ENCODE peak calls at places on chromosomes 3 and 15, in ten cellular contexts. K is fibroblast of lung; N is hepatocyte; G is body of pancreas; J is HepG2; S is CD8-positive, alpha-beta T cell; P is tibial artery; T is heart right ventricle; R is upper lobe of right lung; E is ovary. X is an unnamed sample. For H3K4me1 and H3K36me3, the result is how much of the 10 kb centered on the place peaks cover.

GRCh38 chr3:12196684-12197083 is 38.0 kb upstream of the TIMP4 start:
- DNase-seq in T (no peak), R (no peak), E (no peak), J (no peak), G (no peak), P (no peak), N (no peak), S (no peak), K (no peak), X (no peak)

GRCh38 chr15:71091601-71092000 is 23.7 kb upstream of the THSD4 start:
- DNase-seq in G (no peak), J (no peak), S (no peak), T (no peak), K (peak), P (no peak), E (no peak), N (no peak), R (no peak), X (no peak)

GRCh38 chr15:62138124-62138523 is 27.0 kb downstream of the C2CD4B start:
- DNase-seq in J (no peak), S (no peak), R (no peak), G (no peak), E (no peak), T (no peak), N (no peak), P (no peak), K (peak), X (no peak)

GRCh38 chr3:130905551-130905950 is 11.7 kb downstream of the ATP2C1 start:
- DNase-seq in R (no peak), K (no peak), S (no peak), G (no peak), T (no peak), J (no peak), N (peak), E (no peak), P (no peak), X (no peak)

GRCh38 chr3:152193673-152194267 is 75.0 kb upstream of the MBNL1 start:
- DNase-seq in T (no peak), K (no peak), S (no peak), E (no peak), J (no peak), N (no peak), G (no peak), P (no peak), R (peak), X (peak)

GRCh38 chr3:195450731-195451229 is 8.0 kb upstream of the ACAP2 start:
- DNase-seq in G (no peak), T (no peak), E (peak), N (peak), J (no peak), R (peak), S (no peak), K (peak), P (peak), X (no peak)

GRCh38 chr15:71595846-71596553 is 214.4 kb upstream of the NR2E3 start:
- DNase-seq in P (no peak), K (peak), R (no peak), G (no peak), E (no peak), S (no peak), N (no peak), J (no peak), T (no peak), X (no peak)

GRCh38 chr3:166955549-166955948 is 424.5 kb downstream of the ZBBX start:
- DNase-seq in E (no peak), S (no peak), G (no peak), N (peak), T (no peak), P (no peak), K (no peak), J (no peak), R (no peak), X (no peak)

GRCh38 chr15:27826902-27827321 is 272.2 kb downstream of the OCA2 start:
- DNase-seq in G (no peak), E (no peak), S (no peak), J (no peak), P (no peak), K (peak), R (no peak), N (no peak), T (no peak), X (no peak)

GRCh38 chr3:53518495-53518981 is 24.1 kb downstream of the CACNA1D start:
- DNase-seq in E (peak), K (no peak), G (no peak), R (no peak), N (peak), T (no peak), P (no peak), J (no peak), S (no peak), X (no peak)

GRCh38 chr3:171807806-171808205 is 2.5 kb downstream of the PLD1 start:
- DNase-seq in J (peak), S (no peak), E (no peak), R (no peak), T (no peak), G (no peak), N (no peak), P (no peak), K (no peak), X (no peak)
- H3K4me1 ChIP-seq in J (half or more), S (under half), E (under half), R (under half), T (half or more), G (under half), N (under half), P (half or more), K (under half), X (under half)

GRCh38 chr3:14632445-14632930 is 19.1 kb upstream of the CCDC174 start:
- DNase-seq in P (no peak), S (no peak), E (no peak), T (no peak), N (no peak), J (no peak), K (no peak), G (no peak), R (no peak), X (no peak)

GRCh38 chr3:14633417-14633816 is 18.1 kb upstream of the CCDC174 start:
- DNase-seq in E (no peak), J (no peak), K (no peak), S (no peak), T (no peak), N (no peak), P (no peak), G (no peak), R (no peak), X (no peak)

GRCh38 chr3:14633819-14634424 is 17.6 kb upstream of the CCDC174 start:
- DNase-seq in E (no peak), N (peak), P (peak), T (peak), K (peak), J (peak), S (peak), G (peak), R (peak), X (peak)

GRCh38 chr3:14636496-14637087 is 15.0 kb upstream of the CCDC174 start:
- DNase-seq in J (no peak), N (no peak), T (no peak), P (no peak), R (no peak), G (no peak), K (no peak), S (no peak), E (no peak), X (no peak)

GRCh38 chr3:14634763-14635400 is 16.7 kb upstream of the CCDC174 start:
- DNase-seq in K (peak), E (no peak), T (no peak), J (no peak), G (no peak), P (no peak), R (no peak), S (no peak), N (no peak), X (peak)
- TF ChIP-seq CTCF in K (no peak), E (no peak), T (no peak), J (no peak), G (no peak), P (no peak), R (no peak), S (no peak), N (no peak), X (no peak)

GRCh38 chr3:15181511-15181910 is 24.5 kb upstream of the CAPN7 start:
- DNase-seq in T (no peak), G (no peak), S (no peak), N (no peak), P (no peak), E (no peak), R (no peak), K (no peak), J (no peak), X (no peak)
- H3K36me3 ChIP-seq in T (under half), G (under half), S (under half), N (under half), P (under half), E (under half), R (under half), K (under half), J (under half), X (under half)

GRCh38 chr3:50341996-50342732 is 1.5 kb upstream of the RASSF1 start:
- DNase-seq in R (no peak), G (no peak), S (no peak), T (no peak), J (no peak), E (no peak), K (no peak), P (no peak), N (no peak), X (no peak)
- H3K4me1 ChIP-seq in R (under half), G (under half), S (half or more), T (half or more), J (half or more), E (under half), K (under half), P (half or more), N (under half), X (under half)

GRCh38 chr3:68997887-68998286 is 15.6 kb downstream of the EOGT start:
- DNase-seq in S (no peak), R (no peak), K (no peak), G (no peak), E (no peak), T (no peak), P (no peak), N (no peak), J (no peak), X (no peak)

GRCh38 chr3:68996356-68996995 is 17.0 kb downstream of the EOGT start:
- DNase-seq in J (no peak), R (no peak), N (no peak), P (no peak), T (no peak), G (no peak), E (no peak), K (peak), S (no peak), X (no peak)

GRCh38 chr3:69004183-69004582 is 9.3 kb downstream of the EOGT start:
- DNase-seq in J (no peak), K (no peak), N (no peak), E (no peak), P (no peak), R (no peak), G (no peak), S (no peak), T (no peak), X (no peak)

GRCh38 chr3:69005071-69005816 is 8.2 kb downstream of the EOGT start:
- DNase-seq in T (no peak), E (no peak), S (no peak), G (no peak), J (no peak), R (no peak), K (no peak), P (no peak), N (no peak), X (no peak)

GRCh38 chr3:68999605-69000004 is 13.9 kb downstream of the EOGT start:
- DNase-seq in T (no peak), K (no peak), N (no peak), R (no peak), G (no peak), P (no peak), S (no peak), E (no peak), J (no peak), X (no peak)
- TF ChIP-seq CTCF in T (no peak), K (no peak), N (no peak), R (no peak), G (no peak), P (no peak), S (no peak), E (no peak), J (no peak), X (no peak)

GRCh38 chr3:132536442-132537153 is 60.5 kb upstream of the ACKR4 start:
- DNase-seq in J (peak), S (no peak), N (no peak), G (no peak), R (no peak), E (no peak), P (no peak), K (peak), T (no peak), X (no peak)

GRCh38 chr3:132539681-132540080 is 57.4 kb upstream of the ACKR4 start:
- DNase-seq in G (no peak), P (no peak), K (no peak), N (no peak), R (no peak), J (no peak), E (no peak), S (no peak), T (no peak), X (no peak)

GRCh38 chr3:132535575-132536441 is 61.3 kb upstream of the ACKR4 start:
- DNase-seq in R (no peak), G (peak), N (peak), J (peak), P (peak), T (peak), E (peak), S (no peak), K (peak), X (no peak)

GRCh38 chr3:132538072-132538471 is 59.0 kb upstream of the ACKR4 start:
- DNase-seq in S (no peak), T (no peak), P (no peak), G (no peak), R (no peak), J (peak), K (no peak), E (no peak), N (peak), X (no peak)

GRCh38 chr3:132537297-132537696 is 59.8 kb upstream of the ACKR4 start:
- DNase-seq in J (no peak), T (no peak), G (no peak), R (no peak), N (no peak), E (no peak), S (no peak), K (no peak), P (no peak), X (no peak)
- H3K36me3 ChIP-seq in J (under half), T (under half), G (under half), R (half or more), N (under half), E (under half), S (under half), K (under half), P (under half), X (under half)

GRCh38 chr15:99504071-99504822 is 61.5 kb upstream of the MEF2A start:
- DNase-seq in J (no peak), T (no peak), K (no peak), E (no peak), G (no peak), N (no peak), R (no peak), S (no peak), P (no peak), X (no peak)

GRCh38 chr15:99507016-99507731 is 58.6 kb upstream of the MEF2A start:
- DNase-seq in K (peak), J (peak), R (no peak), S (no peak), T (peak), N (peak), P (peak), G (peak), E (peak), X (no peak)

GRCh38 chr15:99507732-99508571 is 57.8 kb upstream of the MEF2A start:
- DNase-seq in R (no peak), K (peak), P (peak), N (peak), T (no peak), J (no peak), E (peak), G (no peak), S (no peak), X (no peak)

GRCh38 chr15:99504823-99505551 is 60.8 kb upstream of the MEF2A start:
- DNase-seq in N (no peak), J (peak), G (no peak), K (peak), E (no peak), T (no peak), R (no peak), P (no peak), S (no peak), X (no peak)

DNA sequence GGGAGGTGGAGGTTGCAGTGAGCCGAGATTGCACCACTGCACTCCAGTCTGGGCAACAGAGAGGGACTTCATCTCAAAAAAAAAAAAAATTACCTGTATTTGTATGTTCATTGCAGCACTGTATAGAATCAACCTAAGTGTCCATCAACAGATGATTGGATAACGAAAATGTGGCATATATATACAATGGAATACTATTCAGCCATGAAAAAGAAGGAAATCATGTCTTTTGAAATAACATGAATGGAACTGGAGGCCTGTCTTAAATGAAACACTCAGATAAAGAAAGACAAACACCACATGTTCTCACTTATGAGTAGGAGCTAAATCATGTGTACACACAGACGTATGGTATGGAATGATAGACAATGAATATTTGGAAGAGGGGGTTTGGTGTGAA is 59.4 kb upstream of the MEF2A start:
- DNase-seq in S (no peak), E (no peak), R (no peak), P (no peak), K (no peak), G (no peak), N (no peak), T (no peak), J (no peak), X (no peak)
- H3K4me1 ChIP-seq in S (under half), E (under half), R (under half), P (under half), K (under half), G (under half), N (under half), T (half or more), J (under half), X (under half)

GRCh38 chr3:102471491-102471890 is 36.7 kb downstream of the ZPLD1 start:
- DNase-seq in T (no peak), P (no peak), J (no peak), E (no peak), S (no peak), G (no peak), K (no peak), N (no peak), R (no peak), X (no peak)

GRCh38 chr3:102466001-102466400 is 31.2 kb downstream of the ZPLD1 start:
- DNase-seq in E (no peak), S (no peak), N (no peak), R (no peak), T (no peak), P (no peak), G (no peak), J (no peak), K (no peak), X (no peak)

GRCh38 chr3:102474207-102474606 is 39.4 kb downstream of the ZPLD1 start:
- DNase-seq in K (no peak), P (no peak), E (no peak), R (no peak), T (no peak), N (no peak), G (no peak), S (no peak), J (no peak), X (no peak)

GRCh38 chr3:102473648-102474047 is 38.8 kb downstream of the ZPLD1 start:
- DNase-seq in K (no peak), G (no peak), J (no peak), R (no peak), S (no peak), E (no peak), P (no peak), N (no peak), T (no peak), X (no peak)

DNA sequence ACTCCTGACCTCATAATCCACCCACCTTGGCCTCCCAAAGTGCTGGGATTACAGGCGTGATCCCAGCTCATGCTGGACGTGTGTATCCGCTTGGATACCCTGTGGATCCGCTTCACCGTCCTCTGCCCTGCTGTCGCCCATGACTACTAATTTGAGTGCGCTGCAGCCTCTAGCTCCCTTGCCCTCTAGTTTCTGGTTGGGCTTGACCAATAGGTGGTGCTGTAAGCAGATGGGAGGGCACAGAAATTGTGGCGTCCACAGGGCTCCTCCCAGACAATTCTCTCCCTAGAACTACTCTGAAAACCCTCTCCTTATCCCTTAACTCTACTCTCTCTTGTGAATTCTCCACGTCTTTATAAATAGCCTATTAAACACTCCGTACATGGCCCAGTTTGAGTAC is 36.2 kb downstream of the ZPLD1 start:
- DNase-seq in G (no peak), R (no peak), E (no peak), N (no peak), P (no peak), T (no peak), S (no peak), J (no peak), K (no peak), X (no peak)
- TF ChIP-seq CTCF in G (no peak), R (no peak), E (no peak), N (no peak), P (no peak), T (no peak), S (no peak), J (peak), K (no peak), X (no peak)

X was measured in mucosa of descending colon.